ENCODE peak calls at places on chromosomes 12 and 14, in six cellular contexts. V is AG10803, S is astrocyte of the spinal cord, L is fibroblast of villous mesenchyme, T is neural progenitor cell, D is B cell. I is an unnamed sample.

GRCh38 chr14:89417469-89418225 is 614 bp upstream of the FOXN3 start:
- DNase-seq in D (peak), L (peak), S (peak), T (peak), V (peak), I (no peak)

GRCh38 chr12:24045816-24046257 is 96.4 kb upstream of the SOX5 start:
- DNase-seq in L (peak), S (peak), T (no peak), V (peak), D (no peak), I (no peak)

GRCh38 chr12:20309504-20310148 is 58.7 kb upstream of the PDE3A start:
- DNase-seq in T (no peak), D (no peak), V (no peak), S (no peak), L (no peak), I (no peak)

GRCh38 chr14:102335163-102335562 is 15.6 kb downstream of the ZNF839 start:
- DNase-seq in L (no peak), V (no peak), D (no peak), S (no peak), T (no peak), I (no peak)

GRCh38 chr14:90644882-90645281 is 171.3 kb downstream of the TTC7B start:
- DNase-seq in T (no peak), L (peak), V (peak), S (no peak), D (no peak), I (no peak)

GRCh38 chr12:89664441-89664840 is 44.2 kb downstream of the ATP2B1 start:
- DNase-seq in V (no peak), S (no peak), T (no peak), L (no peak), D (no peak), I (no peak)

GRCh38 chr12:70317781-70318180 is 48.3 kb upstream of the KCNMB4 start:
- DNase-seq in V (no peak), D (no peak), S (peak), L (no peak), T (no peak), I (no peak)

GRCh38 chr12:69467400-69467799 is 2.8 kb upstream of the FRS2 start:
- DNase-seq in V (no peak), S (no peak), D (peak), T (no peak), L (no peak), I (no peak)

GRCh38 chr12:51460519-51460918 is 35.9 kb downstream of the SLC4A8 start:
- DNase-seq in T (no peak), D (no peak), L (no peak), V (no peak), S (peak), I (no peak)

GRCh38 chr14:33165144-33165925 is 226.7 kb downstream of the NPAS3 start:
- DNase-seq in T (peak), S (peak), L (peak), D (no peak), V (no peak), I (peak)

GRCh38 chr14:101071493-101071891 is 168.0 kb upstream of the RTL1 start:
- DNase-seq in T (no peak), S (no peak), D (no peak), L (no peak), V (no peak), I (no peak)

GRCh38 chr14:104993808-104994591 is 8.4 kb downstream of the CLBA1 start:
- DNase-seq in D (no peak), T (no peak), L (no peak), S (no peak), V (no peak), I (no peak)

GRCh38 chr12:30514666-30515065 is 181.0 kb downstream of the IPO8 start:
- DNase-seq in D (no peak), S (no peak), V (no peak), L (no peak), T (no peak), I (no peak)

GRCh38 chr12:30517320-30517719 is 178.3 kb downstream of the IPO8 start:
- DNase-seq in T (no peak), S (no peak), D (no peak), L (no peak), V (no peak), I (no peak)

GRCh38 chr12:30519535-30519934 is 176.1 kb downstream of the IPO8 start:
- DNase-seq in L (no peak), T (no peak), S (no peak), V (no peak), D (no peak), I (no peak)

DNA sequence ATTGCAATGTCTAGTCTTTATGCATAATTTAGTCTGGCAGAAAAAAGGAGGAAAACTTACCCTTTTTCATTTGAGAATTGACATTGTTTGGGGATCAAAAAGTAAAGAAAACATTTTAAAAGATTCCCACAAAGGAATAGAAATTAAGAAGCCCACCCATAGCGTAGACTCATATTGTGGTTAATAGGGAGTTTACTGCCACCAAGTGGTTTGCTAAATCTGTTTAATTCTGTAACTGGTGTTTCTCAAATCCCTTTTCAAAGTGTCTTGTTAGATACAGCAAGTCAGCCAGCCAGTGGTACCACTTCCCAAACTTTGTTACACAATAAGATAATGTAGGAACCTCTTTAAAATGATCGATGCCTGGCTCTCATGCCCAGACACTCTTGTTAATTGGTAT is 180.3 kb downstream of the IPO8 start:
- DNase-seq in T (peak), S (peak), D (no peak), V (no peak), L (peak), I (no peak)
- TF ChIP-seq CTCF in T (peak), S (peak), D (no peak), V (no peak), L (peak), I (no peak)

GRCh38 chr14:22131749-22132476 is 457.1 kb downstream of the DAD1 start:
- DNase-seq in D (no peak), T (peak), S (no peak), V (no peak), L (no peak), I (peak)
- TF ChIP-seq CTCF in D (peak), T (peak), S (peak), V (peak), L (peak), I (peak)

DNA sequence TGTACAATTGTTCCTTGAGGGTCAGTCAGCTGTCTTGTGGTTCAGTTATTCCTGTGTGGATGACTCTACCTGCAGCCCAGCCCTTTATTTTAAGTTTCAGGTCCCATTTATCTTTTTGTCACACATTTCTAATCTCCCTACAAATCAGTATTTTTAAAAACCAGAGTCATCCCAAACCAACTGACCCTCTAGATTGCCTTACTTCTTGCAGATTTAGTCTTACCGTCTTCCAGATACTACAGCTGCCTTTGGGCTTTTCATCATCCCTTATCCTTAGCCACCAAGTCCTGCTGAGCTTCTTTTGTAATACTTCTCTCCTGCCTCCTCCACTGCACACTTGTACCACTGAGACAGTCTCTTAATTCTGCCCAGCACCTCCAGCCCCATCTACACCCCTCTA is 54.9 kb downstream of the PRKCH start:
- DNase-seq in D (no peak), T (no peak), V (no peak), S (no peak), L (no peak), I (no peak)
- TF ChIP-seq CTCF in D (no peak), T (no peak), V (no peak), S (no peak), L (no peak), I (no peak)

GRCh38 chr14:106694638-106695393 is 1168.4 kb downstream of the TMEM121 start:
- DNase-seq in D (peak), V (no peak), L (no peak), T (no peak), S (no peak), I (no peak)
- TF ChIP-seq CTCF in D (peak), V (no peak), L (no peak), T (no peak), S (no peak), I (no peak)

GRCh38 chr12:118160536-118160935 is 24.6 kb downstream of the PEBP1 start:
- DNase-seq in D (no peak), L (no peak), V (no peak), T (no peak), S (no peak), I (no peak)

GRCh38 chr12:118166946-118167345 is 31.0 kb downstream of the PEBP1 start:
- DNase-seq in D (no peak), V (no peak), T (no peak), S (no peak), L (no peak), I (no peak)

DNA sequence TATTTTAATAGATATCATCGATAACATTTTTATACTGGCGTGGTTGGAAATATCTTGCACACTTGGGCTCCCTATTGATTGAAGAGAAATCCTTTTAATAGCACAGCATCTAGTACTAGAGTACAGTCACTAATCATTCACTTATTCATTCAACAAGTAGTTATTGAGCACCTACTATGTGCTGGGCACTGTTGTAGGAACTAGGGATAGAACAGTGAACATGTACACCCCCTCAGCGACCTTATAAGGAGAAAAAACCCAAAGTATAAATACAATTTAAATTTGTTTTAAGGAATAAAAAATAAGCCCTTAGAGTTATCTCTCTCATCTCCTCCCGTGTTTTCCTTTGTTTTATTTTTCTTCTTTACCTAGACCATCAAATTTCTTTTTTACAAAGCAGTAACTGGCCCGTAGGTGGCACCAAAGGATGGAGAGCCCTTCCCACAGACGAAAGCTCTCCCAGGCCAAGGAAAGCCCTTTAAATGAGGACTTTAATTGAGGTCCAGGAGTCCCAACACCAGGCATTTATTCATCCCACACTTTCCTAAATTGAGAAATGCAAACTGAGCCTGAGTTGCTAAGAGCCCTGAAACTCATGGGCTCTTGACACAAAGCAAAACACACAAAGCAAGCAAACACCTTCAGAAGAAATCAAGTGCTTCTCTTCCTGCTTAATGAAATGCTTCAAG is 29.0 kb downstream of the PEBP1 start:
- DNase-seq in T (peak), L (peak), D (no peak), V (peak), S (peak), I (peak)
- TF ChIP-seq CTCF in T (peak), L (peak), D (peak), V (peak), S (peak), I (peak)

DNA sequence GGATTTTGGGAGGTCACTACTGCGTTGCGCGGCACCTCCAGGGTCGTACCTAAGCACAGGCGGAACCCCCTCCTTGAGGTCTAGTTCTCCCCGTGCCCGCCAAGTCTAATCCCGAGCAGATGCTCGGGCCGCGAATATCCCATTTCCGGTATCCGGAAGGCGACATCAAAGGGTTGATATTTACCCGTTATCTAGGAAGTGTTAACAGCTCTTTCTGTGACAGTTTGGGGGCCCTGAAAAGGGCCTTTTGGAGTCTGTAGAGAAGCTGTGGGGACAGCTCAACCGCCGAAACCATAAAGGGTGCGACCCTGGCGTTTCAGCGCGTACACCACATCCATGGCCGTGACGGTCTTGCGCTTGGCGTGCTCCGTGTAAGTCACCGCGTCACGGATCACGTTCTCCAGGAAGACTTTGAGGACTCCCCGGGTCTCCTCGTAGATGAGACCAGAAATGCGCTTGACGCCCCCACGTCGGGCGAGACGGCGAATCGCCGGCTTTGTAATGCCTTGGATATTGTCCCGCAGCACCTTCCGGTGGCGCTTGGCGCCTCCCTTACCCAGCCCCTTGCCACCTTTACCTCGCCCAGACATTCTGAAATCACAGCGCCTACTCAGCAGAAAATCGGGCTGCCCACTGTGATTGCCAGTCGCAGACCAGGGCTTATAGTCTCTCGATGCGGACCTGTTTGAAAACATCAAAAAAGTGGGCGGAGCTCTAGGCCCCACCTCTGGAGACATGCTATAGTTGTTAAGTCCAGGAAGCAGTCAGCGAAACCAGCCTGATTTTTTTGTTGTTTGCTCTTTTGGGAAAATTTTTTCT is 32.6 kb downstream of the WBP11 start:
- DNase-seq in S (peak), T (peak), L (peak), V (peak), D (peak), I (peak)
- TF ChIP-seq CTCF in S (no peak), T (no peak), L (no peak), V (no peak), D (no peak), I (no peak)

GRCh38 chr12:59372971-59373370 is 222.9 kb upstream of the SLC16A7 start:
- DNase-seq in T (peak), V (peak), L (peak), D (no peak), S (peak), I (peak)
- TF ChIP-seq CTCF in T (peak), V (peak), L (peak), D (no peak), S (peak), I (peak)